ENCODE peak calls at places on chromosomes 5 and 9, in six cellular contexts. Q is KG1; R is left cardiac atrium; E is fibroblast of villous mesenchyme; I is cardiac muscle cell; Y is stimulated activated CD4-positive, alpha-beta T cell treated with anti-CD3 and anti-CD28 coated beads, Interleukin-15, amount 100 ng/mL, for 48 hours. N is an unnamed sample.

GRCh38 chr5:75681125-75681830 is 36.0 kb downstream of the POC5 start:
- DNase-seq in Q (peak), R (no peak), E (peak), I (peak), Y (no peak), N (no peak)

GRCh38 chr9:89256690-89257089 is 54.3 kb upstream of the CKS2 start:
- DNase-seq in Q (no peak), R (no peak), E (no peak), I (no peak), Y (no peak), N (no peak)

GRCh38 chr9:99030082-99030481 is 74.8 kb upstream of the TGFBR1 start:
- DNase-seq in Q (no peak), R (no peak), E (peak), I (no peak), Y (no peak), N (no peak)

GRCh38 chr5:87686018-87686417 is 273.3 kb upstream of the CCNH start:
- DNase-seq in Q (no peak), R (no peak), E (no peak), I (no peak), Y (no peak), N (no peak)

GRCh38 chr5:98631311-98632054 is 142.0 kb upstream of the RGMB start:
- DNase-seq in Q (no peak), R (no peak), E (peak), I (no peak), Y (no peak), N (no peak)

GRCh38 chr5:95841914-95842812 is 19.6 kb upstream of the GLRX start:
- DNase-seq in Q (no peak), R (peak), E (peak), I (no peak), Y (no peak), N (no peak)

GRCh38 chr5:179680014-179680779 is 637 bp downstream of the CBY3 start:
- DNase-seq in Q (no peak), R (no peak), E (no peak), I (no peak), Y (no peak), N (no peak)

GRCh38 chr9:96317335-96317980 is 15.5 kb upstream of the HSD17B3 start:
- DNase-seq in Q (no peak), R (peak), E (peak), I (peak), Y (peak), N (peak)

GRCh38 chr9:110308504-110309109 is 29.1 kb downstream of the TXNDC8 start:
- DNase-seq in Q (no peak), R (no peak), E (no peak), I (no peak), Y (no peak), N (no peak)

GRCh38 chr5:56160723-56161445 is 72.2 kb downstream of the ANKRD55 start:
- DNase-seq in Q (no peak), R (no peak), E (no peak), I (no peak), Y (no peak), N (no peak)

GRCh38 chr5:322281-322941 is 897 bp downstream of the AHRR start:
- DNase-seq in Q (no peak), R (no peak), E (peak), I (no peak), Y (no peak), N (no peak)

GRCh38 chr9:75552941-75553340 is 337.5 kb upstream of the PCSK5 start:
- DNase-seq in Q (no peak), R (no peak), E (no peak), I (no peak), Y (no peak), N (no peak)

GRCh38 chr5:139912804-139913203 is 117.2 kb downstream of the PSD2 start:
- DNase-seq in Q (no peak), R (no peak), E (no peak), I (peak), Y (no peak), N (no peak)

GRCh38 chr9:35134920-35135319 is 19.3 kb upstream of the ATOSB start:
- DNase-seq in Q (no peak), R (no peak), E (no peak), I (no peak), Y (no peak), N (no peak)

GRCh38 chr9:136977223-136978072 is at the start of gene PTGDS:
- DNase-seq in Q (no peak), R (peak), E (peak), I (no peak), Y (no peak), N (peak)

GRCh38 chr5:35745666-35746065 is 111.0 kb upstream of the IL7R start:
- DNase-seq in Q (no peak), R (no peak), E (no peak), I (no peak), Y (no peak), N (no peak)

GRCh38 chr5:6484899-6485298 is 36.2 kb downstream of the UBE2QL1 start:
- DNase-seq in Q (no peak), R (no peak), E (no peak), I (no peak), Y (no peak), N (no peak)

GRCh38 chr5:61071565-61071964 is 90.7 kb downstream of the SMIM15 start:
- DNase-seq in Q (no peak), R (no peak), E (no peak), I (peak), Y (no peak), N (no peak)

GRCh38 chr5:73821003-73821402 is 195.0 kb downstream of the ARHGEF28 start:
- DNase-seq in Q (no peak), R (no peak), E (no peak), I (no peak), Y (no peak), N (no peak)

GRCh38 chr5:57179262-57179960 is 5.6 kb downstream of the GPBP1 start:
- DNase-seq in Q (no peak), R (no peak), E (no peak), I (no peak), Y (no peak), N (no peak)

GRCh38 chr5:157818368-157818767 is 40.6 kb downstream of the CLINT1 start:
- DNase-seq in Q (no peak), R (no peak), E (no peak), I (no peak), Y (no peak), N (no peak)

GRCh38 chr5:177476531-177477233 is 3.2 kb upstream of the DBN1 start:
- DNase-seq in Q (no peak), R (peak), E (peak), I (no peak), Y (no peak), N (no peak)

GRCh38 chr9:97714435-97714834 is 17.3 kb upstream of the XPA start:
- DNase-seq in Q (peak), R (no peak), E (peak), I (no peak), Y (no peak), N (no peak)

GRCh38 chr5:127070243-127070642 is 3.1 kb downstream of the C5orf63 start:
- DNase-seq in Q (no peak), R (no peak), E (no peak), I (no peak), Y (no peak), N (no peak)

GRCh38 chr5:163489055-163489744 is 16.2 kb upstream of the MAT2B start:
- DNase-seq in Q (no peak), R (no peak), E (peak), I (no peak), Y (no peak), N (no peak)

GRCh38 chr5:113020461-113021273 is 44.1 kb downstream of the DCP2 start:
- DNase-seq in Q (no peak), R (no peak), E (peak), I (no peak), Y (peak), N (no peak)

GRCh38 chr9:129352157-129352870 is 174.3 kb upstream of the IER5L start:
- DNase-seq in Q (no peak), R (peak), E (no peak), I (peak), Y (no peak), N (peak)

GRCh38 chr9:137130176-137130755 is 8.7 kb upstream of the GRIN1 start:
- DNase-seq in Q (no peak), R (no peak), E (peak), I (no peak), Y (no peak), N (no peak)

GRCh38 chr5:132484386-132484715 is 6.2 kb downstream of the IRF1 start:
- DNase-seq in Q (no peak), R (peak), E (no peak), I (no peak), Y (no peak), N (no peak)

GRCh38 chr5:154740957-154741356 is 14.2 kb upstream of the LARP1 start:
- DNase-seq in Q (no peak), R (no peak), E (peak), I (no peak), Y (no peak), N (peak)

N was measured in head of caudate nucleus.